ENCODE peak calls at places on chromosomes 2 and 18, in four cellular contexts. I is AML-193; G is breast epithelium; L is CD4-positive, alpha-beta T cell. H is an unnamed sample.

GRCh38 chr18:30988440-30988839 is 54.1 kb downstream of the DSC3 start:
- DNase-seq in I (no peak), G (no peak), L (no peak), H (no peak)

GRCh38 chr2:179588486-179589145 is 272.8 kb downstream of the ZNF385B start:
- DNase-seq in L (no peak), G (no peak), I (no peak), H (no peak)

GRCh38 chr2:220533485-220533884 is 906.1 kb downstream of the SLC4A3 start:
- DNase-seq in I (no peak), G (no peak), L (no peak), H (no peak)

GRCh38 chr2:96097441-96097840 is 18.9 kb downstream of the ADRA2B start:
- DNase-seq in L (no peak), I (no peak), G (no peak), H (no peak)

GRCh38 chr2:231602874-231603467 is 10.3 kb downstream of the TEX44 start:
- DNase-seq in I (no peak), G (no peak), L (no peak), H (no peak)

GRCh38 chr18:3454365-3455089 is 4.6 kb downstream of the TGIF1 start:
- DNase-seq in G (no peak), L (no peak), I (peak; percentile 32), H (no peak)

GRCh38 chr2:143742631-143743030 is 613.4 kb downstream of the ARHGAP15 start:
- DNase-seq in I (no peak), L (no peak), G (no peak), H (no peak)

GRCh38 chr2:195498176-195498575 is 158.8 kb upstream of the SLC39A10 start:
- DNase-seq in I (peak; percentile 7), G (no peak), L (peak; percentile 46), H (no peak)

GRCh38 chr2:85409719-85410583 is at the start of gene CAPG:
- DNase-seq in G (peak; percentile 75), I (peak; percentile 66), L (peak; percentile 17), H (peak; percentile 75)

GRCh38 chr2:39181297-39181696 is 60.4 kb upstream of the SOS1 start:
- DNase-seq in G (no peak), I (no peak), L (no peak), H (no peak)